ENCODE peak calls at places on chromosome 19, in nine cellular contexts. P is activated naive CD4-positive, alpha-beta T cell treated with anti-CD3 and anti-CD28 coated beads, Interleukin-2, amount 10 ng/mL, durations not matched to agents 7 days and 5 days; I is foreskin keratinocyte; L is LoVo; B is activated T-cell treated with anti-CD3 and anti-CD28 coated beads for 48 hours; Y is GM20000; K is HEK293T; G is activated CD8-positive, alpha-beta memory T cell treated with anti-CD3 and anti-CD28 coated beads, Interleukin-2, amount 50 U/mL, for 4 hours; U is dorsolateral prefrontal cortex. Z is an unnamed sample.

GRCh38 chr19:4622695-4623421 is 16.5 kb upstream of the TNFAIP8L1 start:
- DNase-seq in P (no peak), L (no peak), I (no peak), K (no peak), U (no peak), B (no peak), G (no peak), Y (no peak), Z (no peak)

GRCh38 chr19:7670150-7670784 is 1.4 kb downstream of the RETN start:
- DNase-seq in U (no peak), P (peak), B (no peak), L (no peak), Y (no peak), I (no peak), K (no peak), G (peak), Z (no peak)

GRCh38 chr19:40464059-40465024 is 1.2 kb downstream of the BLVRB start:
- DNase-seq in L (peak), I (peak), B (peak), U (peak), K (peak), G (peak), P (peak), Y (peak), Z (no peak)

GRCh38 chr19:45526143-45526542 is 18.9 kb downstream of the VASP start:
- DNase-seq in B (no peak), I (no peak), K (peak), L (no peak), Y (no peak), U (peak), G (no peak), P (no peak), Z (peak)

GRCh38 chr19:49338691-49339363 is 3.6 kb downstream of the CD37 start:
- DNase-seq in B (no peak), P (no peak), K (peak), L (peak), G (no peak), I (peak), U (no peak), Y (peak), Z (no peak)

GRCh38 chr19:37867831-37868230 is 38.6 kb downstream of the WDR87 start:
- DNase-seq in B (no peak), K (no peak), Y (no peak), L (peak), P (no peak), G (no peak), I (peak), U (no peak), Z (no peak)

GRCh38 chr19:17743874-17744273 is 7.4 kb upstream of the FCHO1 start:
- DNase-seq in Y (no peak), G (no peak), L (no peak), I (peak), U (no peak), K (no peak), P (no peak), B (no peak), Z (no peak)

GRCh38 chr19:57249329-57249728 is 8.9 kb downstream of the ZNF805 start:
- DNase-seq in P (no peak), K (no peak), I (no peak), L (no peak), U (no peak), B (no peak), G (no peak), Y (no peak), Z (no peak)

GRCh38 chr19:12800873-12801465 is 631 bp downstream of the PRDX2 start:
- DNase-seq in L (no peak), K (no peak), Y (no peak), U (no peak), I (no peak), G (no peak), P (peak), B (no peak), Z (peak)

GRCh38 chr19:40225440-40226305 is 816 bp downstream of the CCNP start:
- DNase-seq in K (no peak), P (no peak), G (no peak), I (no peak), U (no peak), Y (no peak), B (no peak), L (no peak), Z (no peak)